ENCODE peak calls at places on chromosomes 1 and 21, in four cellular contexts. H, R, A and X are unnamed samples.

GRCh38 chr21:34313116-34313515 is 50.7 kb upstream of the KCNE2 start:
- DNase-seq in H (no peak), R (no peak), A (no peak), X (no peak)

GRCh38 chr21:18244721-18245486 is at the start of gene CHODL:
- DNase-seq in H (no peak), R (no peak), A (no peak), X (no peak)

GRCh38 chr1:78831731-78832360 is 174.7 kb downstream of the ADGRL4 start:
- DNase-seq in H (peak; percentile 53), R (no peak), A (no peak), X (no peak)

GRCh38 chr1:55400560-55400959 is 185.4 kb upstream of the USP24 start:
- DNase-seq in H (no peak), R (no peak), A (no peak), X (no peak)

GRCh38 chr1:221756830-221757551 is 15.1 kb upstream of the DUSP10 start:
- DNase-seq in H (no peak), R (no peak), A (no peak), X (no peak)

GRCh38 chr1:91173379-91173890 is 151.6 kb upstream of the ZNF644 start:
- DNase-seq in H (no peak), R (no peak), A (no peak), X (no peak)

GRCh38 chr1:46960250-46960649 is 19.0 kb upstream of the CYP4A11 start:
- DNase-seq in H (no peak), R (no peak), A (no peak), X (no peak)

GRCh38 chr1:116239916-116240315 is 128.7 kb downstream of the MAB21L3 start:
- DNase-seq in H (no peak), R (no peak), A (no peak), X (no peak)

GRCh38 chr21:42568834-42569731 is 55.4 kb downstream of the SLC37A1 start:
- DNase-seq in H (no peak), R (no peak), A (no peak), X (no peak)

GRCh38 chr1:27391511-27392095 is 819 bp upstream of the GPR3 start:
- DNase-seq in H (peak; percentile 53), R (peak; percentile 29), A (peak; percentile 60), X (no peak)

GRCh38 chr1:116914667-116915066 is 5.0 kb downstream of the PTGFRN start:
- DNase-seq in H (no peak), R (no peak), A (no peak), X (no peak)

GRCh38 chr1:41382531-41383090 is 21.4 kb downstream of the FOXO6 start:
- DNase-seq in H (peak; percentile 22), R (no peak), A (no peak), X (no peak)

GRCh38 chr1:8554956-8555534 is 237.1 kb downstream of the SLC45A1 start:
- DNase-seq in H (no peak), R (no peak), A (no peak), X (no peak)

GRCh38 chr1:53766766-53767409 is 27.9 kb upstream of the GLIS1 start:
- DNase-seq in H (no peak), R (no peak), A (no peak), X (no peak)

GRCh38 chr1:202805886-202806511 is 2.2 kb downstream of the KDM5B start:
- DNase-seq in H (no peak), R (no peak), A (no peak), X (no peak)

DNA sequence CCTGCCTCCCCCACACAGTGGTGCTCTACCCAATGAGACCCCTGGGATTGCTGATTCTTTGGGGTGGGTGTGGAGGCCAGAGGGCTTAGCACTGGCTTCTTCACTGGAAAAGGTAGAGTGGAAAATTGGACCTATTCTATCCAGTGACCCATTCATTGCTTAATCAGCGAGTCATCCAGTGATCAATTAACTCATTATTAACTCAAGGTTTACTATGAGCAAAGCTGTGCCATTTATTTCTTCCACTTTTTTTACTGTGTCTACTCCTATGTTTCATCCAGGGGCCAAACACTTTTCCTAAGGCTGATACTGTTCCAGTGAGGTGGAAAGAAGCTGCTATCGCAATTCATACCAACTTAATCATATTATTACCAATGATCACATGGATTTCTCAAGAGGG is 363.9 kb downstream of the RPS6KC1 start:
- DNase-seq in H (no peak), R (no peak), A (no peak), X (no peak)
- TF ChIP-seq SIN3A in H (no peak), R (no peak), A (no peak), X (no peak)

GRCh38 chr1:246681822-246682221 is 42.4 kb upstream of the SCCPDH start:
- DNase-seq in H (no peak), R (no peak), A (no peak), X (no peak)
- TF ChIP-seq TCF7L2 in H (no peak), R (no peak), A (no peak), X (no peak)

GRCh38 chr1:24768873-24769605 is 23.8 kb downstream of the CLIC4 start:
- DNase-seq in H (no peak), R (no peak), A (no peak), X (no peak)
- H3K4me1 ChIP-seq in H (peaks cover 10% of the 10 kb centered on the region), R (peaks cover 60% of the 10 kb centered on the region), A (peaks cover 11% of the 10 kb centered on the region), X (peaks cover 18% of the 10 kb centered on the region)

GRCh38 chr1:164609084-164609483 is 50.1 kb downstream of the PBX1 start:
- DNase-seq in H (no peak), R (no peak), A (no peak), X (no peak)

GRCh38 chr1:164610528-164611222 is 51.7 kb downstream of the PBX1 start:
- DNase-seq in H (no peak), R (no peak), A (no peak), X (no peak)

GRCh38 chr1:164614316-164614715 is 55.3 kb downstream of the PBX1 start:
- DNase-seq in H (no peak), R (no peak), A (no peak), X (no peak)

GRCh38 chr1:164613176-164613575 is 54.2 kb downstream of the PBX1 start:
- DNase-seq in H (peak; percentile 26), R (peak; percentile 6), A (no peak), X (no peak)

DNA sequence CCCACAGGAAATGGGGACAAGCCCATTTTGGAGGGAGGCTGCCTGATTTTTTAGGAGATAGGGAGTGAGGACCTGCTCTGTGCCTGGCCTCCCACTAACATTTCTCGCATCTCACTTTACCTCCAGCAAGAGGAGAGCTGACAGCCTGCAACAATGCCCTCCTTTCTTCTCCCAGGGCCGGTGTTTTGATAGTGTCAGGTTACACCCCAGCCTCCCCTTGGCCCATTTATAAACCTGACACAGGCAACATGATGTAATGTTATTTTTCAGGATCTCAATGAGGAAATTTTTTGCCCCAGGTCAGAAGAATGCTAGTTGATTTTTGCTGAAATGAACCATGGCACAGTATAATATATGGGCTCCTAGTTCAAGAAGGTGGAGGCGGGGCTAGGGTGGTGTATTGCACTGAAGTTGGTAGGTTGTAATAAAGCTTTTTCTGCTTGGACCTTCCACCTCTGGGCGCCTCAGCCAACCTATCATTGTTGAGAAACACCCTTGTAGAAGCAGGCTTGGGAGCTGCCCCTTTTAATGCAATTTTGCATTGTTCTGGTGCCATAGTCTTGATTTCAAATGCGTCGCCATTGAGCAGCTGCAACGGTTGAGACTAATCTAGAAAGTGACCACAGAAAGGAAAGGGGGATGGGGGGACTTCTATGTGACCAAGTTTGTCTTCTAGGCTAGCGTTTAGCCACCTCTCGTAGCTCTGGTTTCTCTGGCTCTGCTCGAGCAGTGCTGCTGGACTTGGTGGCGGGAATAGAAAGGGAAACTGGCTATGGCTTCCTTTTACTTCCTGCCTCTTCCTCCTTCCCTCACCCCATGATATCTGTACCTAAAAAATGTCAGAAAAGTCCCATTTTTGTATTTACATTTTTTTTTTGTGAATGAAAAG is 53.0 kb downstream of the PBX1 start:
- DNase-seq in H (peak; percentile 71), R (peak; percentile 90), A (no peak), X (no peak)
- TF ChIP-seq SIN3A in H (peak; percentile 51), R (no peak), A (no peak), X (no peak)

DNA sequence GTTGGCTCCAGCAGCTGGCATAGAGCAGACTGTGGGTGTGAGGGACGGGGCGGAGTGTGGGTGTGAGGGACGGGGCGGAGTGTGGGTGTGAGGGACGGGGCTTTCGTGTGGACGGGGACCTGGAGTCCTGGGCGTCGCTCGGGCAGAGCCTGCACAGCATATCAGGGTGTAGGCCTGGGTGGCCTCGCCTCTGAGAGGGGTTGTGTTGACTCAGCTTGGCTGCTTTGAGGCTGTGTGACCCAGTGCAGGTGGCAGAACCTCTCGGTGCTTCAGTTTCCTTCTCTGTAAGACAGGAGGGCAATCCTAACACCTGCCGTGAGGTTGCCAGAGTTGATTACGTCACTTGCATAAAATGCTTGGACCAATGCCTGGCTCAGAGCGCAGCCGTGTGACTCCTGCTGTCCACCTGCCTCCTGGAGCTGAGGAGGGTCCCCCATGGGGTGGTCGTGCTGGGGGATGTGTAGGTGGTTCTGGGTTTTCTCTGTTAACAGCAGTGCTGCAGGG is 15.3 kb downstream of the PDXK start:
- DNase-seq in H (no peak), R (no peak), A (no peak), X (no peak)
- TF ChIP-seq TCF7L2 in H (no peak), R (no peak), A (no peak), X (no peak)